ENCODE peak calls at places on chromosomes 5 and 9, in six cellular contexts. E is AG10803, K is AG04449, H is bronchial epithelial cell, X is fibroblast of lung, U is psoas muscle. L is an unnamed sample.

GRCh38 chr9:106775960-106776359 is 87.0 kb upstream of the ZNF462 start:
- DNase-seq in E (no peak), K (no peak), H (peak), X (no peak), U (no peak), L (no peak)

GRCh38 chr5:61734001-61734400 is 401.9 kb downstream of the ZSWIM6 start:
- DNase-seq in E (no peak), K (no peak), H (peak), X (no peak), U (no peak), L (no peak)

GRCh38 chr5:143955140-143955539 is 143.2 kb downstream of the HMHB1 start:
- DNase-seq in E (peak), K (peak), H (no peak), X (no peak), U (no peak), L (no peak)

GRCh38 chr9:107749787-107750444 is 260.3 kb upstream of the KLF4 start:
- DNase-seq in E (peak), K (peak), H (peak), X (peak), U (peak), L (peak)

GRCh38 chr5:110063640-110064592 is 374.2 kb downstream of the MAN2A1 start:
- DNase-seq in E (peak), K (no peak), H (peak), X (peak), U (no peak), L (no peak)

GRCh38 chr5:138574744-138575193 is 432 bp downstream of the HSPA9 start:
- DNase-seq in E (no peak), K (no peak), H (peak), X (no peak), U (no peak), L (no peak)

GRCh38 chr9:78921341-78921740 is 624.4 kb downstream of the PSAT1 start:
- DNase-seq in E (peak), K (peak), H (no peak), X (peak), U (no peak), L (no peak)

GRCh38 chr5:136062563-136063274 is 33.9 kb downstream of the TGFBI start:
- DNase-seq in E (peak), K (no peak), H (peak), X (peak), U (no peak), L (no peak)

GRCh38 chr5:41338276-41338675 is 124.9 kb upstream of the C6 start:
- DNase-seq in E (no peak), K (no peak), H (no peak), X (peak), U (no peak), L (no peak)

GRCh38 chr9:115024925-115025535 is 92.9 kb downstream of the TNC start:
- DNase-seq in E (no peak), K (no peak), H (no peak), X (no peak), U (no peak), L (no peak)

GRCh38 chr5:178995341-178995690 is 196 bp upstream of the GRM6 start:
- DNase-seq in E (no peak), K (no peak), H (no peak), X (no peak), U (no peak), L (no peak)

GRCh38 chr9:124349267-124349666 is 66.0 kb downstream of the PSMB7 start:
- DNase-seq in E (no peak), K (no peak), H (no peak), X (no peak), U (no peak), L (no peak)

GRCh38 chr5:151155777-151156731 is 1.5 kb downstream of the ANXA6 start:
- DNase-seq in E (peak), K (peak), H (no peak), X (peak), U (no peak), L (no peak)

GRCh38 chr9:131609116-131609830 is 64.0 kb downstream of the PRRT1B start:
- DNase-seq in E (peak), K (peak), H (peak), X (peak), U (no peak), L (no peak)

GRCh38 chr9:6667633-6668280 is 22.2 kb upstream of the GLDC start:
- DNase-seq in E (peak), K (no peak), H (peak), X (peak), U (no peak), L (no peak)

GRCh38 chr9:2819165-2819564 is 24.7 kb downstream of the PUM3 start:
- DNase-seq in E (no peak), K (no peak), H (no peak), X (no peak), U (no peak), L (no peak)

GRCh38 chr5:136123236-136123768 is 9.3 kb upstream of the SMAD5 start:
- DNase-seq in E (no peak), K (no peak), H (peak), X (no peak), U (no peak), L (no peak)

GRCh38 chr9:72462340-72462739 is 59.1 kb upstream of the TMC1 start:
- DNase-seq in E (no peak), K (no peak), H (no peak), X (no peak), U (no peak), L (no peak)

GRCh38 chr9:72465602-72466001 is 55.8 kb upstream of the TMC1 start:
- DNase-seq in E (no peak), K (no peak), H (peak), X (no peak), U (no peak), L (no peak)

GRCh38 chr9:72460342-72461312 is 60.8 kb upstream of the TMC1 start:
- DNase-seq in E (no peak), K (no peak), H (no peak), X (no peak), U (no peak), L (no peak)

GRCh38 chr9:72467766-72468738 is 53.4 kb upstream of the TMC1 start:
- DNase-seq in E (no peak), K (no peak), H (no peak), X (no peak), U (no peak), L (no peak)

GRCh38 chr9:72464819-72465218 is 56.6 kb upstream of the TMC1 start:
- DNase-seq in E (no peak), K (no peak), H (no peak), X (no peak), U (no peak), L (no peak)
- H3K4me3 ChIP-seq in E (peak), K (no peak), H (no peak), X (no peak), U (no peak), L (no peak)

GRCh38 chr9:14312721-14313377 is 1.1 kb downstream of the NFIB start:
- DNase-seq in E (no peak), K (no peak), H (peak), X (peak), U (peak), L (no peak)

GRCh38 chr9:14313951-14314423 is at the start of gene NFIB:
- DNase-seq in E (no peak), K (no peak), H (no peak), X (peak), U (peak), L (no peak)

GRCh38 chr9:14311940-14312572 is 1.9 kb downstream of the NFIB start:
- DNase-seq in E (no peak), K (no peak), H (peak), X (peak), U (no peak), L (no peak)

GRCh38 chr9:14314424-14314928 is 535 bp upstream of the NFIB start:
- DNase-seq in E (peak), K (no peak), H (peak), X (peak), U (peak), L (no peak)

GRCh38 chr9:14313378-14313940 is 482 bp downstream of the NFIB start:
- DNase-seq in E (peak), K (no peak), H (peak), X (peak), U (peak), L (no peak)
- H3K4me3 ChIP-seq in E (peak), K (peak), H (peak), X (peak), U (peak), L (peak)

GRCh38 chr5:472656-473343 is 29.8 kb downstream of the EXOC3 start:
- DNase-seq in E (peak), K (no peak), H (peak), X (peak), U (peak), L (peak)

GRCh38 chr5:471750-472058 is 28.7 kb downstream of the EXOC3 start:
- DNase-seq in E (no peak), K (no peak), H (no peak), X (no peak), U (no peak), L (no peak)

GRCh38 chr5:472076-472655 is 29.2 kb downstream of the EXOC3 start:
- DNase-seq in E (no peak), K (no peak), H (peak), X (no peak), U (peak), L (no peak)

GRCh38 chr5:469752-470483 is 26.9 kb downstream of the EXOC3 start:
- DNase-seq in E (no peak), K (no peak), H (no peak), X (no peak), U (peak), L (no peak)

GRCh38 chr5:470961-471749 is 28.2 kb downstream of the EXOC3 start:
- DNase-seq in E (no peak), K (no peak), H (no peak), X (no peak), U (peak), L (no peak)
- H3K4me3 ChIP-seq in E (peak), K (peak), H (no peak), X (no peak), U (peak), L (no peak)

GRCh38 chr5:87129051-87129450 is 138.6 kb upstream of the RASA1 start:
- DNase-seq in E (peak), K (no peak), H (no peak), X (no peak), U (no peak), L (no peak)

GRCh38 chr5:87125796-87126195 is 141.9 kb upstream of the RASA1 start:
- DNase-seq in E (peak), K (no peak), H (no peak), X (no peak), U (no peak), L (no peak)

GRCh38 chr5:87127426-87127825 is 140.3 kb upstream of the RASA1 start:
- DNase-seq in E (peak), K (no peak), H (peak), X (peak), U (no peak), L (no peak)

GRCh38 chr5:87126869-87127268 is 140.8 kb upstream of the RASA1 start:
- DNase-seq in E (no peak), K (no peak), H (no peak), X (no peak), U (no peak), L (no peak)

GRCh38 chr5:87127956-87128687 is 139.6 kb upstream of the RASA1 start:
- DNase-seq in E (peak), K (no peak), H (peak), X (no peak), U (no peak), L (no peak)
- H3K4me3 ChIP-seq in E (no peak), K (no peak), H (no peak), X (no peak), U (no peak), L (no peak)

DNA sequence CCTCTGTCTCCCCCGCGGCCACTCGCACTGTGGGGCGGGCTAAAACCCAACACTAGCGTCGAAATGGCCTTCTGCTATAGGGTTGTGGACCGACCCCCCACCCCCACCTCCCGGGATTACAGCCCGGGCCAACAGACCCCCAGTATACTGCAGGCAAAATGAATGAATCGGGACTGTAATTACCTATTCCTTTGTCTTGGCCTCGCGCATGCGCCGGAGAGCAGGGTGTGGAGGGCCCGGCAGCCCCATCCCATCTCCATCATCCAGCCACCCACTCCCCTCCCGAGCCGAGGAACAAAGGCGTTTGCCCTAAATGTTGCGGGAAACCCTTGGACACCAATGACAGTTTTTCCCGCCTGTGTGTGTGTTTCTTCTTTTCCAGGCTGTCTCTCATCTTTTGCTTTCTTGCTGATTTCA is 1.6 kb downstream of the BASP1 start:
- DNase-seq in E (no peak), K (no peak), H (no peak), X (no peak), U (no peak), L (no peak)
- H3K4me3 ChIP-seq in E (peak), K (peak), H (peak), X (peak), U (peak), L (peak)

DNA sequence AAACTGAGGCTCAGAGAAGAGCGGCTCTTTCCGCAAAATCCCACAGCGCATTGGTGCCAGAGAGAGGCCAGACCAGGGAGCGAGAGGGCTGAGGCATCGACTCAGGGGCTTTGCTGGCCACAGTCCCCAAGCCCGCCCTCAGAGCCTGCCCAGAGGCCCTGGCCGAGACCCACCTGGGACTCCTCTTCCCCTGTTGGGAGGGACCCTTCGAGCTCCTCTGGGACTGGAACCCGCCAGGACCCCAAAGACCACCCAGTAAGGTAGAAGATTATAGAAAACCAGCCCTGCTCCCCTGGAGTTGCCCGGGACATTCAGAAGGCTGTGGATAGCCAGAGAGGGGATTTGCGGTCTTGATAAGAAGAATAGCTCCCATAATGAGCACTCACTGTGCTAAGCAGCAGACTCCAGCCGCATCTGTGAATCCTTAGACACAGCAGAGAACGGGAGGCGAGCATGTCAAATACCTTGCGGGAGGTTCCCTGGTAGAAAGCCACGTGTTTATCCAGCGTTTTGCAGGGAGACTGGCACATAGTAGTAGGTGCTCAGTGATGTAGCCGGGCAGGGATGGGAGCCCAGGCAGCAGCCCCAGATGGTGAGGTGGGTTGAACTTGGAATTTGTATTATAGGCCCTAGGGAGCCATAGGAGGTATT is 651 bp upstream of the AK1 start:
- DNase-seq in E (no peak), K (no peak), H (no peak), X (no peak), U (no peak), L (no peak)
- H3K4me3 ChIP-seq in E (peak), K (peak), H (peak), X (peak), U (peak), L (peak)

GRCh38 chr5:176809544-176810083 is 745 bp upstream of the UNC5A start:
- DNase-seq in E (no peak), K (no peak), H (no peak), X (no peak), U (no peak), L (no peak)
- H3K4me3 ChIP-seq in E (no peak), K (no peak), H (no peak), X (no peak), U (peak), L (peak)

GRCh38 chr5:14171621-14172020 is 28.5 kb downstream of the TRIO start:
- DNase-seq in E (peak), K (no peak), H (no peak), X (peak), U (no peak), L (no peak)

GRCh38 chr5:14176888-14177287 is 33.7 kb downstream of the TRIO start:
- DNase-seq in E (no peak), K (no peak), H (no peak), X (no peak), U (no peak), L (no peak)

GRCh38 chr5:14173419-14174234 is 30.5 kb downstream of the TRIO start:
- DNase-seq in E (peak), K (no peak), H (no peak), X (peak), U (no peak), L (no peak)

GRCh38 chr5:14172149-14172795 is 29.1 kb downstream of the TRIO start:
- DNase-seq in E (no peak), K (no peak), H (no peak), X (no peak), U (no peak), L (no peak)

GRCh38 chr5:14174235-14174636 is 31.1 kb downstream of the TRIO start:
- DNase-seq in E (no peak), K (no peak), H (no peak), X (no peak), U (no peak), L (peak)
- H3K4me3 ChIP-seq in E (no peak), K (no peak), H (no peak), X (no peak), U (no peak), L (no peak)

GRCh38 chr9:125759812-125760134 is 12.6 kb downstream of the PBX3 start:
- DNase-seq in E (no peak), K (no peak), H (no peak), X (no peak), U (no peak), L (no peak)
- H3K4me3 ChIP-seq in E (peak), K (no peak), H (no peak), X (peak), U (peak), L (no peak)

GRCh38 chr9:136192289-136193126 is 12.4 kb downstream of the LHX3 start:
- DNase-seq in E (no peak), K (no peak), H (no peak), X (peak), U (no peak), L (no peak)

GRCh38 chr9:136190237-136190601 is 14.7 kb downstream of the LHX3 start:
- DNase-seq in E (no peak), K (no peak), H (no peak), X (no peak), U (no peak), L (no peak)

GRCh38 chr9:136193127-136193890 is 11.6 kb downstream of the LHX3 start:
- DNase-seq in E (no peak), K (no peak), H (no peak), X (no peak), U (no peak), L (no peak)

GRCh38 chr9:136190656-136191548 is 14.0 kb downstream of the LHX3 start:
- DNase-seq in E (no peak), K (no peak), H (no peak), X (no peak), U (no peak), L (no peak)

GRCh38 chr9:136191549-136192286 is 13.2 kb downstream of the LHX3 start:
- DNase-seq in E (no peak), K (no peak), H (no peak), X (peak), U (no peak), L (no peak)
- H3K4me3 ChIP-seq in E (no peak), K (no peak), H (no peak), X (peak), U (no peak), L (no peak)

L was measured in iPS DF 6.9.